ENCODE peak calls at places on chromosomes 2 and 18, in ten cellular contexts. I is thyroid gland, Z is A549, C is body of pancreas, M is H1, N is heart left ventricle, B is stomach, G is transverse colon, Q is prostate gland, K is right lobe of liver. J is an unnamed sample. For H3K4me1, the result is how much of the 10 kb centered on the place peaks cover.

GRCh38 chr2:199186226-199186864 is 271.4 kb downstream of the SATB2 start:
- DNase-seq in N (no peak), C (no peak), Z (no peak), M (peak), Q (no peak), K (no peak), B (no peak), I (no peak), G (no peak), J (no peak)

GRCh38 chr2:31037058-31037457 is 101.2 kb downstream of the GALNT14 start:
- DNase-seq in N (no peak), B (no peak), Z (no peak), Q (no peak), K (no peak), G (no peak), M (no peak), I (no peak), C (no peak), J (no peak)

GRCh38 chr2:235939471-235939870 is 228.7 kb downstream of the GBX2 start:
- DNase-seq in Z (no peak), K (no peak), Q (no peak), M (no peak), C (no peak), N (no peak), I (no peak), G (no peak), B (no peak), J (no peak)

GRCh38 chr2:16727256-16727655 is 61.6 kb upstream of the CYRIA start:
- DNase-seq in K (no peak), N (no peak), I (no peak), C (no peak), B (peak), Z (no peak), G (no peak), M (no peak), Q (no peak), J (no peak)

GRCh38 chr2:222205136-222205535 is 93.7 kb downstream of the PAX3 start:
- DNase-seq in N (no peak), B (no peak), C (no peak), G (no peak), M (no peak), Q (no peak), K (no peak), Z (no peak), I (no peak), J (no peak)

GRCh38 chr2:47161475-47161874 is 6.4 kb upstream of the STPG4 start:
- DNase-seq in N (no peak), C (no peak), G (no peak), M (no peak), B (no peak), K (no peak), Q (no peak), I (no peak), Z (no peak), J (no peak)

GRCh38 chr2:39851691-39852110 is 72.6 kb upstream of the THUMPD2 start:
- DNase-seq in I (no peak), M (no peak), Q (no peak), B (no peak), K (no peak), Z (no peak), C (peak), G (no peak), N (no peak), J (no peak)

GRCh38 chr2:117960231-117960630 is 53.6 kb downstream of the CCDC93 start:
- DNase-seq in Q (no peak), I (no peak), M (no peak), G (peak), C (no peak), B (no peak), K (no peak), N (no peak), Z (no peak), J (no peak)

GRCh38 chr18:59265246-59266018 is 7.8 kb downstream of the RAX start:
- DNase-seq in N (no peak), Z (peak), M (no peak), K (no peak), B (no peak), C (no peak), Q (no peak), I (no peak), G (no peak), J (no peak)

GRCh38 chr2:240994161-240994896 is 4.1 kb upstream of the SNED1 start:
- DNase-seq in I (peak), K (no peak), N (no peak), C (peak), G (peak), Q (no peak), M (no peak), B (no peak), Z (no peak), J (no peak)

GRCh38 chr2:190451561-190452176 is 43.5 kb downstream of the MFSD6 start:
- DNase-seq in M (no peak), C (no peak), B (no peak), Q (no peak), G (no peak), N (no peak), I (no peak), K (no peak), Z (no peak), J (no peak)

GRCh38 chr18:5630057-5630765 is 86.4 kb upstream of the EPB41L3 start:
- DNase-seq in K (peak), G (peak), Q (peak), Z (peak), B (peak), C (peak), I (peak), N (peak), M (peak), J (no peak)

GRCh38 chr18:6943143-6943542 is 174.5 kb downstream of the LAMA1 start:
- DNase-seq in K (no peak), I (no peak), Q (peak), M (no peak), N (no peak), B (peak), C (peak), G (no peak), Z (no peak), J (no peak)

GRCh38 chr18:710418-711300 is 1.8 kb downstream of the ENOSF1 start:
- DNase-seq in K (no peak), C (no peak), N (no peak), Z (no peak), M (no peak), Q (no peak), B (no peak), I (peak), G (no peak), J (no peak)

GRCh38 chr18:712401-713134 is at the start of gene ENOSF1:
- DNase-seq in M (peak), I (peak), Z (peak), K (peak), C (peak), G (peak), B (peak), N (peak), Q (peak), J (no peak)

GRCh38 chr18:711330-711692 is 1.1 kb downstream of the ENOSF1 start:
- DNase-seq in K (no peak), Q (no peak), B (no peak), Z (no peak), M (no peak), C (no peak), N (no peak), G (peak), I (peak), J (no peak)

GRCh38 chr18:713135-713490 is 683 bp upstream of the ENOSF1 start:
- DNase-seq in G (peak), B (no peak), Q (no peak), I (no peak), C (no peak), Z (no peak), M (no peak), N (no peak), K (peak), J (no peak)

DNA sequence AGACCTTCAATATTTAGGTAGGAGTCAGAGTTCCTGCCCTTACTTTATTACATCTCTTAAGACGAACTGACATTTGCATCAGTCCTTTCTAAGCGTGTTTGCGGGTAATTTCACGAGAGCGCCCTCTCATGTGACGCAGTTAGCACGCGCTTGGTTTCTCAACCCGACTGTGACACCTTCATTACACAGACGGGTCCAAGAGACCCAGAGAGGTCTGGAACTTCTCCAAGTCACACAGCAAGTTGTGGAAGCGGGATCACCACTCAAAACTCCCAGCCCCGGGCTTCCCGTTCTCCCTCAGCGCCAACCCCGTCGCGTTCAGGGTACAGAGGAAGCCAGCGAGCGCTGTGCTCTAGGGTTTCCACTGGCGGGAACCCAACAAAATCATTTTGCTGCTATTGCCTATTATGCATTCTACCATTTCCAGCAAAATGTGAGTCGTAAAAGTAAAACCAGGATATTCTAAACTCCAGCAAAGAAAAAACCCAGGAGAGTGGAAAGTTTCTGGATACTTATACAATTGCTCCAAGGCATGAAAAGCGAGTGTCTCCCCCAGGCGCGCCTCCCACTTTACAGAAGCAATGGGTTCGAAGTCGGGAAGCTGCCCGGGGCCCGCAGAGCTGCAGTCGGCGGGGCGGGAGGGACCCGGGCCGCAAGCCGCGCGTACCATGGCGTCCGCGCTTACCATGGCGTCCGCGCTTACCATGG is 583 bp downstream of the ENOSF1 start:
- DNase-seq in I (peak), B (peak), N (peak), C (peak), G (peak), K (peak), Z (peak), M (no peak), Q (peak), J (no peak)
- TF ChIP-seq POLR2A in I (no peak), B (no peak), N (no peak), C (no peak), G (no peak), K (no peak), Z (no peak), M (no peak), Q (no peak), J (no peak)

DNA sequence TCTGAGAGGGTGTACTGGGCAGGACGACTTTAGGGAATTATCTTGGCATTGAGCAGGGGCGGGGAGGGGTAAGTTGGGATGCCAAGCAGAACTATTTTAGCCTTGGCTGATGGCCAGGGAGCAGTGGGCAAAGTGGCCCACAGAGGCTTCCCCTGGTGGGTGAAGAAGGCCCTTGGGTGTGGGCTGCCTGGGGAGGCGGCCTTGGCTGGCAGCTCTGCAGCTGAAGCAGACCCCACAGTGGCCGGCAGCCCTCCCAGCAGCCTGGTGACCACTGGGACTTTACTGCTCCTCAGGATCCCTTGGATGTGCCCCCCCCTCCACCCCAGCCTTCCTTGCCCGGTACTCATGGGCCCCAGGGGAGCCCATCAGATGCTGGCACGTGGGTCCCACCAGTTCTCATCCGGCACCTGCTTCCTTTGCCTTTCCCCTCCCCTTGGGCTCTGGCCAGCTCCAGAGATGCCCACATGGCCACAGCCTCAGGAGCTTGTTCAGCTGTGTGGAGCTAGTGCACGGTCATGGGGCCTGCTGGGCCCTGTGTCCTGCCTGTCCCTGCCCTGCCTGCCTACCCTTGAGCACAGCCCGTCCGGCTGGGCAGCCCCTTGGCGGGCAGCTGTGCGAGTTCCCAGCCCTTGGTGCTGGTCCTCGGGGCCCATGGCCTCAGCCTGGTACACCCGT is 122.1 kb upstream of the HS6ST1 start:
- DNase-seq in C (peak), N (no peak), B (no peak), G (no peak), I (no peak), Z (no peak), Q (no peak), M (no peak), K (no peak), J (no peak)
- H3K4me1 ChIP-seq in C (under half), N (under half), B (under half), G (under half), I (under half), Z (under half), Q (under half), M (under half), K (under half), J (under half)

GRCh38 chr2:237604960-237605359 is 14.4 kb upstream of the RAB17 start:
- DNase-seq in N (no peak), B (peak), G (no peak), K (no peak), I (no peak), M (no peak), Z (no peak), Q (no peak), C (peak), J (no peak)
- TF ChIP-seq CTCF in N (peak), B (no peak), G (peak), K (peak), I (no peak), M (peak), Z (peak), Q (no peak), C (peak), J (no peak)

DNA sequence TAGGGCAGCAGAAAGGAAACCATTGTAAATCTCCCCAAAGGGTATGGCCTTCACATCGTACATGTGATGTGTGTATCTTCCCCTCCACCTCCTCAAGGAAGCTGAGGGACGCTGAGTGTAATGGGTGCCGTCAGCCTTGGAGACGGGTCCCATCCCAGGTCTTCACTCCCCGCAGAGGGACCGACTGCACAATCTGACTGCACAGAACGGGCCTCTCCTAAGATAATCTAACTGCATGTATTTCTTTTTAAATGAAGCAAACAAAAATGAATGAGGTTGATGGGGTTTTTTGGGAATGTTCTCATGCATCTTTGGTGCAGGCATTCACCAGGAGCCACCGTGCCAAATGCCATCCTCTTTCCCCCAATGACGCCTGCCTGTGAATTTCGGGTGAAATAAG is 94.1 kb upstream of the PXDN start:
- DNase-seq in Q (no peak), I (no peak), C (no peak), M (no peak), K (no peak), Z (no peak), B (no peak), G (no peak), N (no peak), J (no peak)
- TF ChIP-seq POLR2A in Q (no peak), I (no peak), C (no peak), M (no peak), K (no peak), Z (no peak), B (no peak), G (no peak), N (no peak), J (no peak)

GRCh38 chr18:22560283-22560627 is 142.5 kb upstream of the CTAGE1 start:
- DNase-seq in Q (no peak), M (no peak), I (no peak), Z (no peak), N (no peak), G (no peak), B (no peak), C (no peak), K (no peak), J (no peak)
- H3K4me1 ChIP-seq in Q (under half), M (under half), I (under half), Z (under half), N (under half), G (under half), B (under half), C (under half), K (under half), J (under half)

GRCh38 chr2:178764097-178764496 is 43.1 kb downstream of the TTN start:
- DNase-seq in C (no peak), G (no peak), I (no peak), Q (no peak), M (no peak), Z (no peak), N (no peak), B (no peak), K (no peak), J (no peak)

GRCh38 chr2:178756343-178756742 is 50.9 kb downstream of the TTN start:
- DNase-seq in M (no peak), K (no peak), Z (no peak), Q (no peak), C (no peak), N (no peak), G (no peak), I (no peak), B (no peak), J (no peak)

GRCh38 chr2:178756843-178757242 is 50.4 kb downstream of the TTN start:
- DNase-seq in B (no peak), M (no peak), I (no peak), K (no peak), G (no peak), C (no peak), Q (no peak), N (no peak), Z (no peak), J (no peak)

GRCh38 chr2:178767099-178768060 is 39.8 kb downstream of the TTN start:
- DNase-seq in C (no peak), Z (no peak), K (no peak), G (no peak), I (no peak), Q (no peak), M (no peak), B (no peak), N (no peak), J (no peak)

GRCh38 chr2:178761759-178762371 is 45.4 kb downstream of the TTN start:
- DNase-seq in K (no peak), I (peak), C (peak), Q (no peak), Z (peak), B (no peak), M (peak), N (no peak), G (no peak), J (no peak)
- TF ChIP-seq CTCF in K (peak), I (peak), C (peak), Q (peak), Z (peak), B (peak), M (peak), N (peak), G (peak), J (peak)

GRCh38 chr2:229920011-229920781 is 1.6 kb downstream of the TRIP12 start:
- DNase-seq in I (peak), K (no peak), C (peak), Z (no peak), B (no peak), G (peak), Q (peak), N (no peak), M (no peak), J (no peak)

GRCh38 chr2:229921101-229921891 is 513 bp downstream of the TRIP12 start:
- DNase-seq in G (peak), Q (peak), B (peak), I (peak), M (no peak), K (peak), Z (peak), N (peak), C (peak), J (peak)

GRCh38 chr2:229917793-229918192 is 4.0 kb downstream of the TRIP12 start:
- DNase-seq in Z (no peak), C (no peak), B (no peak), M (no peak), I (no peak), K (no peak), N (no peak), G (no peak), Q (no peak), J (no peak)

GRCh38 chr2:229922449-229923386 is at the start of gene FBXO36:
- DNase-seq in N (peak), B (peak), I (peak), M (no peak), K (peak), C (peak), Q (peak), G (peak), Z (peak), J (peak)

DNA sequence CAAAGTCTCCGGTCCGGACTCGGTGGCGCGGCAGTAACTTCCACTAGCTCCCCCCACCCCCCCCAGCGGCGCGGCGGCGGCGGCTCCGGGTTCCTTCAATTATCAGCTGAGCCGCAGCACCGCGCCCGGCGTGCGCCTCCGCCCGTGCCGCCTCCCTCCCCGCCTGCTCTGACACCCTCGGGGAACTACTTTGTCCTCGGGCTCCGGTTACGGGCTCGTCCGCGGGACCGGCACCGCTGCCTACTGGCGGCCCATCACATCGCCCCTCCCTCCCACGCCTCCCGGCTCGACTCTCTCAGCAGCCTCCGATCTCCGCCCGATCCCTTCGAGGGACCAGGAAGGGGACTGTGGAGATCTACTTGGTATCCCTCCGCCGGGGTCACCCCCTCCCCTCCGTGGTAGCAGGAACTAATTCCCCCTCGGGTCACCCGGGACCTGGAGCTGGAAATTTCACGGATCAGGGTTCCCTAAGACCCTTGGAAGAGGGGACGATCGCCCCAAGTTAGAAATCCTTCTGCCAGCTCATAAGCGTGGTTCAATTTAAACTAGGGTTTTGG is at the start of gene TRIP12:
- DNase-seq in N (peak), G (peak), Q (peak), M (peak), Z (peak), B (peak), I (peak), C (peak), K (peak), J (peak)
- TF ChIP-seq POLR2A in N (no peak), G (peak), Q (peak), M (no peak), Z (peak), B (no peak), I (no peak), C (peak), K (peak), J (peak)

DNA sequence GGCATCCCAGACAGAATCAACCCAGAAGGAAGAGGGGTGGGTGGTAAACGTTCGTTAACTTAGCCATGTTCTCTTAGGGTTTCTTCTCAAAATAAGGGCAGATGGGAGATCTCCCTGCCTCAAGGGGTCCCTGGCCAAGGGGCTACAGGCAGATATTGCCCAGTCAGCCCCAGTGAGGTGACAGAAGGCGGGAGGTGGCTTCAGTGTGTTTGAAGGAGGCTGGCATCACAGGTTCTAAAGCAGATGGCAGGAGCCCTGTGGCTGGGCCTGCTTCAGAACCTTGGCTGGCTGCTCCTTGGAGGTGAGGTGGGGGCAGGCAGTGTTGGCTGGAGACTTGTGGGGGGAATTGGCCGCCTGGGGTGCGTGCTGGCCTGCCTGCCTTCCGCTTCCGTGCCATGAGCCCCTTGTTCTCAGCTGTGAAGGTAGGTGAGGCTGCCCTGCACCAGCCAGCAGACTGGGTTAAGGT is 23.5 kb downstream of the HPCAL1 start:
- DNase-seq in B (no peak), Z (no peak), M (no peak), I (no peak), Q (no peak), N (no peak), G (no peak), C (no peak), K (no peak), J (no peak)
- H3K4me1 ChIP-seq in B (under half), Z (half or more), M (under half), I (under half), Q (under half), N (half or more), G (under half), C (half or more), K (under half), J (under half)

GRCh38 chr2:32940598-32940997 is 6.2 kb upstream of the LTBP1 start:
- DNase-seq in I (no peak), G (no peak), K (no peak), B (no peak), N (no peak), M (no peak), C (no peak), Q (no peak), Z (no peak), J (no peak)
- TF ChIP-seq CTCF in I (no peak), G (no peak), K (no peak), B (no peak), N (no peak), M (no peak), C (no peak), Q (no peak), Z (no peak), J (no peak)

GRCh38 chr18:50287441-50288347 is at the start of gene CXXC1:
- DNase-seq in N (peak), K (peak), C (peak), G (peak), Q (peak), Z (peak), M (peak), B (peak), I (peak), J (peak)
- TF ChIP-seq POLR2A in N (no peak), K (peak), C (peak), G (peak), Q (peak), Z (peak), M (peak), B (no peak), I (no peak), J (no peak)

J was measured in esophagus squamous epithelium.